ENCODE peak calls at places on chromosomes 3 and 15, in ten cellular contexts. F, B, A, T, O, H, E, I, N and W are unnamed samples.

GRCh38 chr3:129228891-129229585 is 20.4 kb upstream of the COPG1 start:
- DNase-seq in H (no peak), T (peak), F (no peak), N (peak), E (no peak), I (peak), O (no peak), A (peak), B (no peak), W (peak)

GRCh38 chr15:76972420-76973361 is 22.2 kb upstream of the PSTPIP1 start:
- DNase-seq in N (peak), F (no peak), E (peak), B (no peak), H (no peak), A (no peak), T (peak), O (no peak), I (no peak), W (no peak)

GRCh38 chr3:25889132-25889917 is 99.4 kb downstream of the OXSM start:
- DNase-seq in A (no peak), N (no peak), I (no peak), E (no peak), T (no peak), H (no peak), B (no peak), F (no peak), O (no peak), W (no peak)

GRCh38 chr3:72013104-72013503 is 228.2 kb upstream of the PROK2 start:
- DNase-seq in O (no peak), T (no peak), E (no peak), H (no peak), F (no peak), N (no peak), B (no peak), A (no peak), I (no peak), W (no peak)

GRCh38 chr3:21477896-21478295 is 273.1 kb downstream of the ZNF385D start:
- DNase-seq in O (no peak), N (no peak), H (no peak), E (no peak), I (no peak), B (no peak), A (no peak), F (no peak), T (no peak), W (no peak)

GRCh38 chr3:105827959-105828358 is 40.9 kb downstream of the CBLB start:
- DNase-seq in F (no peak), B (no peak), O (no peak), I (peak), T (peak), E (no peak), A (no peak), H (no peak), N (peak), W (no peak)

GRCh38 chr3:132550579-132551305 is 46.3 kb upstream of the ACKR4 start:
- DNase-seq in H (no peak), F (no peak), E (no peak), I (no peak), T (no peak), A (no peak), N (peak), B (no peak), O (no peak), W (no peak)

GRCh38 chr15:38885001-38885400 is 320.4 kb upstream of the RASGRP1 start:
- DNase-seq in T (no peak), F (no peak), O (no peak), E (no peak), B (no peak), I (peak), H (no peak), N (no peak), A (no peak), W (no peak)

GRCh38 chr3:87351913-87352312 is 75.5 kb upstream of the POU1F1 start:
- DNase-seq in E (no peak), T (no peak), A (no peak), O (no peak), H (no peak), I (no peak), N (no peak), B (no peak), F (no peak), W (no peak)

GRCh38 chr3:118550122-118550521 is 484.5 kb downstream of the IGSF11 start:
- DNase-seq in I (no peak), E (no peak), N (no peak), F (no peak), T (no peak), O (no peak), B (no peak), H (no peak), A (no peak), W (no peak)

GRCh38 chr3:133895208-133896001 is at the start of gene RAB6B:
- DNase-seq in I (no peak), H (no peak), E (peak), N (peak), F (no peak), B (no peak), O (peak), A (no peak), T (peak), W (peak)

GRCh38 chr3:127791221-127791913 is 30.9 kb downstream of the MGLL start:
- DNase-seq in A (peak), B (no peak), F (peak), T (no peak), N (peak), I (peak), O (peak), E (no peak), H (peak), W (no peak)

GRCh38 chr15:61141497-61142125 is 87.5 kb downstream of the RORA start:
- DNase-seq in F (no peak), A (no peak), H (no peak), T (no peak), I (no peak), E (no peak), N (no peak), O (no peak), B (no peak), W (no peak)

GRCh38 chr3:66494964-66495581 is 5.7 kb downstream of the LRIG1 start:
- DNase-seq in E (no peak), B (no peak), I (no peak), N (no peak), A (no peak), F (no peak), H (no peak), O (no peak), T (no peak), W (no peak)
- TF ChIP-seq POLR2A in E (no peak), B (no peak), I (no peak), N (no peak), A (no peak), F (no peak), H (no peak), O (no peak), T (no peak), W (no peak)

DNA sequence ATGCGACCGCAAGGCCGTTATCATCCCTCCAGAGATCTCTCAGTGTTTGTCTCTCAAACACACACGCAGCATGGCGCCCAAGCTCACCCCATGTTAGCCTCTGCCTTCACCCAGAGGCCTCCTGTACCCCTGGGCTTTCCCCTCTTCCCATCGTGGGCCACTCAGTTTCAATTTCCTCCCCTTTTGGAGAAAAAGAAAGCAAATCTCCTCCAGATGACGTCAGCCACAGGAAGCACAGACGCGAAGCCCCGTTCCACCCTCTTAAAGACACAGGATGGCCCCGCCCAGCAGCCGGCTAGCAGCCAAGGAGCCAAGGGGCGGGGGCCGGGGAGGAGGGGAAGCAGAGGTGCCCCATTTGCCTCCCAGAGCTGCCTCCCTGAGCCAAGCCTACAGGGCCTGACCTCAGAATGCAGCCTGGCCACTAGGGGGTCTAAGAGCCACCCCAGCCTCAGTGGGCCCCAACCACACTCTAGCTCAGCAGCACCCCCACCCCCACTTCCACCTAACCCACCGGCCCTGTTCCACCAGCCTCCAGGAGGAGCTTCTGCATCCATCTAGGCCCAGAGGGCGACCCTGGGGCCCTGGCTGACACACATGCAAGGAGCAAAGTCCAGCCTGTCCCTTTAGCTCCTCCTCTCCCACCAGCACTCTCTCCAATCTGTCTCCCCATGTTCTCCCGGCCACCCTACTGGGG is 26.5 kb downstream of the ATRIP start:
- DNase-seq in F (peak), O (peak), T (peak), N (peak), E (peak), B (peak), I (peak), A (peak), H (peak), W (peak)
- TF ChIP-seq POLR2A in F (peak), O (peak), T (no peak), N (peak), E (no peak), B (peak), I (peak), A (no peak), H (peak), W (peak)

GRCh38 chr3:31247063-31247447 is 285.7 kb upstream of the STT3B start:
- DNase-seq in H (no peak), I (no peak), B (no peak), T (no peak), A (no peak), E (no peak), O (no peak), F (no peak), N (no peak), W (no peak)

GRCh38 chr3:31242561-31242960 is 290.2 kb upstream of the STT3B start:
- DNase-seq in H (no peak), I (no peak), E (no peak), O (no peak), F (no peak), A (no peak), B (no peak), T (no peak), N (no peak), W (no peak)

GRCh38 chr3:31246293-31247062 is 286.2 kb upstream of the STT3B start:
- DNase-seq in B (no peak), T (no peak), A (no peak), H (no peak), O (no peak), F (no peak), E (no peak), N (no peak), I (no peak), W (no peak)

GRCh38 chr3:31247850-31248618 is 284.7 kb upstream of the STT3B start:
- DNase-seq in O (no peak), E (no peak), H (peak), N (no peak), T (no peak), B (no peak), F (peak), I (no peak), A (no peak), W (no peak)

DNA sequence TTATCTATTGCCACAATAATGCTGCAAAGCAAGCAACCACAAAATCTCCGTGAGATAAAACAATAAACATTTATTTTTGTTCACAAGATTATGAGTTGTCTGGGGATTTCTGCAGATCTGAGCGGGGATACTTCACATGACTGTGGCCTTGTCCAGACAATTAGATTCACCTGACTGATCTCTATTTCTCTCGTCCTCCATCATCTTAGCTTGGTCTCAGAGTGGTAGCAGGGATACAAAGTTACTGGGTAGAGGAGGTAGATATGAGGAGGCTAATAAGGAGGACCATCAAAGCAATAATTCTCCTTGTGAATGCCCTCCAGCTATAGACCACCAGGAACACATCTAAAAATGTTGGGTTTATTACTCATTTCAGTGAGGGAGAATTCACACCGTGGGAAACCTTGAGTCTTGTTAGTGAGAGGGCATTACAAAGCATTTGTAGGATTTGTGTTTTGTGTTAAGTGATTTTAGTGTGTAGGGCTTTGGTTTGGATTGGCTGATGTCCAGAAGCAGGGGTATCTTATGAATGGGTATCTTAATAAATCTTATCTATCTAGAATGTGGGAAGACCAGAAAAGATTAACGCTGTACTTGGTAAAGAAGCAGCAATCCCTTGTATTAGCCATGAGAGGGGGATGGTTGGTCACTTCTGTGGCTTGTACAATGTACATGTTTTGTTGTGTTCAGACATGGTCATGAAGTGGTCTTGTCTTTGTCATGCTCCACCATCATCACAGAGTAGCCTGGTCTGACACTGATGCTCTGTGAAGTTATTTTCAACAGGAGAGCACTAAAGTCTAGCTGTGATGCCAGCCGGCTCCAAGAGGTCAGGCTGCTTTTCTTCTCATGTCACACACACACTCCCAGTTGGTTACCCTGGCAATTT is 287.6 kb upstream of the STT3B start:
- DNase-seq in H (no peak), N (no peak), E (no peak), A (no peak), T (no peak), O (no peak), F (no peak), I (no peak), B (no peak), W (no peak)
- TF ChIP-seq POLR2A in H (no peak), N (no peak), E (no peak), A (no peak), T (no peak), O (peak), F (no peak), I (no peak), B (no peak), W (no peak)

DNA sequence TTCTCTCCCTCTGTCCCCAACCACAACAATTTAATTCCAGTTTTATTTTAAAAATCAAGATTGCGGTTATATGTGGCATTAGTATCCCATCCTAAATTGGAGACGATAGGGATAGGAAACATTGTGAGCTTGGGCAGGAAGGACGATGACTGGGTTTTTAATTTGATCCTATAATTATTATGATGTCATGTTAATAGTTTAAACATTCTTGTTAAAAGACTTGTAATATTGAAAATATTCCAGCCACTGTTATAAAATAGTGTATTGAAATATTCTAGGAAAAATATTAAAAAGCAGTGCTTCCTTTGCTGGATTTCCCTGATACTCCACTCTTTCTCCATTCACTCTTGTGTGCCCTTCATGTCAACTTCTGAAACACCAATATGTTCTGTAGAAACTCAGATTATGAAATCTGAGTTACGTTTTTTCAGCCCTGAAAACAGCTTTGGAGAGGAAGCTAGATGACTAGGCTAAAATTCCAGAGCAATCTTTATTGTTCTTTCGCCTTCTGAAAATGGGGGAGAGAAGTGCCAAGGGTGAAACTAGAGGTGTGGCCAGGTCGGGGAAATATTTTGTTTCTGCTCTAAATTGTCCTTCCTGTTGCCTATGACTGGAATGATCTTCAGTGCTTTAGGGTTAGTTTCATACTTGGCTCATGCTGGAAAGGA is 46.1 kb upstream of the MAP3K13 start:
- DNase-seq in T (no peak), H (no peak), O (no peak), F (no peak), I (peak), B (no peak), N (peak), E (no peak), A (no peak), W (no peak)
- TF ChIP-seq POLR2A in T (no peak), H (no peak), O (no peak), F (no peak), I (no peak), B (no peak), N (no peak), E (no peak), A (no peak), W (no peak)